ENCODE peak calls at places on chromosomes 2 and 18, in nine cellular contexts. C is GM20000, H is progenitor cell of endocrine pancreas, F is A549, W is GM10248, Q is left lung, L is HL-60, M is lower leg skin, N is AG09309. O is an unnamed sample.

GRCh38 chr2:102764083-102764482 is 2.3 kb downstream of the TMEM182 start:
- DNase-seq in C (no peak), H (no peak), F (no peak), W (no peak), Q (no peak), L (no peak), M (no peak), N (no peak), O (no peak)

GRCh38 chr2:30145826-30146336 is 926 bp upstream of the YPEL5 start:
- DNase-seq in C (no peak), H (no peak), F (no peak), W (no peak), Q (no peak), L (no peak), M (no peak), N (no peak), O (no peak)

GRCh38 chr2:157229572-157229971 is 27.9 kb upstream of the GALNT5 start:
- DNase-seq in C (no peak), H (no peak), F (no peak), W (no peak), Q (no peak), L (no peak), M (no peak), N (peak), O (no peak)

GRCh38 chr2:65804777-65805176 is 372.4 kb upstream of the SPRED2 start:
- DNase-seq in C (no peak), H (no peak), F (no peak), W (no peak), Q (no peak), L (no peak), M (no peak), N (no peak), O (no peak)

GRCh38 chr2:46814160-46814559 is 101.4 kb downstream of the MCFD2 start:
- DNase-seq in C (no peak), H (no peak), F (no peak), W (peak), Q (no peak), L (no peak), M (peak), N (peak), O (no peak)

GRCh38 chr18:79597176-79598045 is 82.2 kb upstream of the CTDP1 start:
- DNase-seq in C (no peak), H (no peak), F (no peak), W (no peak), Q (peak), L (no peak), M (no peak), N (no peak), O (no peak)

GRCh38 chr18:70121842-70122241 is 83.6 kb downstream of the RTTN start:
- DNase-seq in C (no peak), H (no peak), F (no peak), W (no peak), Q (no peak), L (no peak), M (no peak), N (no peak), O (no peak)

GRCh38 chr2:13821255-13821880 is 811.1 kb upstream of the LRATD1 start:
- DNase-seq in C (no peak), H (no peak), F (no peak), W (no peak), Q (no peak), L (no peak), M (no peak), N (no peak), O (no peak)

GRCh38 chr2:179581605-179582004 is 279.8 kb downstream of the ZNF385B start:
- DNase-seq in C (no peak), H (no peak), F (peak), W (no peak), Q (no peak), L (no peak), M (no peak), N (no peak), O (no peak)

GRCh38 chr2:176812376-176812775 is 400.2 kb upstream of the HNRNPA3 start:
- DNase-seq in C (no peak), H (no peak), F (no peak), W (no peak), Q (no peak), L (no peak), M (no peak), N (no peak), O (no peak)

GRCh38 chr2:139495851-139496250 is 715.7 kb upstream of the NXPH2 start:
- DNase-seq in C (no peak), H (no peak), F (no peak), W (no peak), Q (peak), L (no peak), M (no peak), N (no peak), O (no peak)

GRCh38 chr2:148582679-148583511 is 61.7 kb upstream of the EPC2 start:
- DNase-seq in C (no peak), H (no peak), F (peak), W (no peak), Q (no peak), L (no peak), M (no peak), N (no peak), O (no peak)

GRCh38 chr2:232103140-232103737 is 141.7 kb downstream of the DIS3L2 start:
- DNase-seq in C (no peak), H (no peak), F (no peak), W (no peak), Q (no peak), L (no peak), M (no peak), N (peak), O (no peak)

GRCh38 chr2:159285433-159285832 is 1.1 kb downstream of the WDSUB1 start:
- DNase-seq in C (no peak), H (no peak), F (no peak), W (no peak), Q (no peak), L (no peak), M (no peak), N (no peak), O (no peak)

GRCh38 chr2:132009874-132010521 is 151.8 kb downstream of the ANKRD30BL start:
- DNase-seq in C (no peak), H (no peak), F (no peak), W (no peak), Q (peak), L (no peak), M (no peak), N (no peak), O (no peak)

GRCh38 chr2:38528008-38528442 is 74.7 kb downstream of the HNRNPLL start:
- DNase-seq in C (no peak), H (no peak), F (peak), W (no peak), Q (peak), L (no peak), M (no peak), N (no peak), O (no peak)

GRCh38 chr2:141392517-141393213 is 738.2 kb downstream of the LRP1B start:
- DNase-seq in C (no peak), H (no peak), F (peak), W (no peak), Q (no peak), L (no peak), M (no peak), N (peak), O (no peak)

GRCh38 chr2:58895849-58896248 is 654.7 kb upstream of the FANCL start:
- DNase-seq in C (no peak), H (no peak), F (no peak), W (no peak), Q (no peak), L (no peak), M (no peak), N (no peak), O (no peak)

GRCh38 chr2:195590866-195591215 is 66.2 kb upstream of the SLC39A10 start:
- DNase-seq in C (no peak), H (no peak), F (peak), W (no peak), Q (no peak), L (no peak), M (no peak), N (no peak), O (no peak)

GRCh38 chr2:61179701-61180639 is 18.0 kb downstream of the C2orf74 start:
- DNase-seq in C (no peak), H (no peak), F (no peak), W (no peak), Q (no peak), L (no peak), M (no peak), N (peak), O (no peak)

GRCh38 chr2:16002144-16002543 is 61.8 kb downstream of the MYCN start:
- DNase-seq in C (no peak), H (no peak), F (no peak), W (no peak), Q (no peak), L (no peak), M (no peak), N (no peak), O (no peak)

GRCh38 chr18:68925268-68925667 is 127.4 kb downstream of the CCDC102B start:
- DNase-seq in C (peak), H (no peak), F (no peak), W (peak), Q (no peak), L (no peak), M (no peak), N (no peak), O (no peak)

GRCh38 chr2:79604748-79605147 is 91.9 kb downstream of the CTNNA2 start:
- DNase-seq in C (no peak), H (no peak), F (no peak), W (no peak), Q (no peak), L (no peak), M (no peak), N (no peak), O (no peak)

GRCh38 chr2:68282814-68283812 is 30.8 kb upstream of the PPP3R1 start:
- DNase-seq in C (peak), H (no peak), F (peak), W (peak), Q (no peak), L (peak), M (no peak), N (no peak), O (no peak)

GRCh38 chr18:61743775-61744531 is 148.9 kb downstream of the RNF152 start:
- DNase-seq in C (no peak), H (no peak), F (no peak), W (no peak), Q (no peak), L (no peak), M (no peak), N (no peak), O (no peak)

GRCh38 chr2:31729442-31730092 is 148.8 kb upstream of the SRD5A2 start:
- DNase-seq in C (peak), H (no peak), F (peak), W (no peak), Q (no peak), L (no peak), M (no peak), N (peak), O (no peak)

GRCh38 chr2:26384183-26384582 is 17.5 kb upstream of the DRC1 start:
- DNase-seq in C (no peak), H (no peak), F (no peak), W (no peak), Q (no peak), L (no peak), M (no peak), N (no peak), O (no peak)

GRCh38 chr2:206020151-206020550 is 65.8 kb downstream of the INO80D start:
- DNase-seq in C (no peak), H (no peak), F (no peak), W (no peak), Q (no peak), L (no peak), M (no peak), N (no peak), O (no peak)

GRCh38 chr2:206028101-206028500 is 57.9 kb downstream of the INO80D start:
- DNase-seq in C (no peak), H (no peak), F (no peak), W (no peak), Q (no peak), L (no peak), M (no peak), N (no peak), O (no peak)

DNA sequence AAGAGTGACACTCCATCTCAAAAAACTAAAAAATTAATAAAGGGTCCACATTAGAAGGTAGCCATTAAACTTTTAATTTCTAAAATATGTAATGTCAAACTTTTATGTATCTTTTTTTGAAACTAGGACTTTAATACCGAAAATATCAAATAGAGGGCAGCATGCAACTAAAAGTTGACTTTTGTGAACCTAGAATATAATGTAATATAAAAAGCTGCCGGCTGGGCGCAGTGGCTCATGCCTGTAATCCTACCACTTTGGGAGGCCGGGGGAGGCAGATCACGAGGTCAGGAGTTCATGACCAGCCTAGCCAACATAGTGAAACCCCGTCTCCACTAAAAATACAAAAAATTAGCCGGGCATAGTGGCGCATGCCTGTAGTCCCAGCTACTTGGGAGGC is 62.8 kb downstream of the INO80D start:
- DNase-seq in C (no peak), H (no peak), F (peak), W (no peak), Q (no peak), L (no peak), M (no peak), N (no peak), O (no peak)
- TF ChIP-seq CTCF in C (no peak), H (no peak), F (no peak), W (no peak), Q (no peak), L (no peak), M (no peak), N (no peak), O (peak)

GRCh38 chr18:9612215-9612830 is 2.0 kb downstream of the PPP4R1 start:
- DNase-seq in C (peak), H (no peak), F (peak), W (peak), Q (no peak), L (peak), M (no peak), N (no peak), O (no peak)

GRCh38 chr18:9614401-9615279 is at the start of gene PPP4R1:
- DNase-seq in C (peak), H (peak), F (peak), W (peak), Q (peak), L (peak), M (peak), N (no peak), O (peak)

GRCh38 chr18:9615280-9615797 is 980 bp upstream of the PPP4R1 start:
- DNase-seq in C (no peak), H (no peak), F (peak), W (no peak), Q (no peak), L (no peak), M (no peak), N (no peak), O (no peak)

GRCh38 chr18:9612989-9613388 is 1.4 kb downstream of the PPP4R1 start:
- DNase-seq in C (no peak), H (no peak), F (no peak), W (no peak), Q (no peak), L (no peak), M (no peak), N (no peak), O (no peak)

GRCh38 chr18:9613550-9614400 is 584 bp downstream of the PPP4R1 start:
- DNase-seq in C (peak), H (peak), F (peak), W (peak), Q (peak), L (peak), M (peak), N (no peak), O (peak)
- TF ChIP-seq CTCF in C (no peak), H (peak), F (no peak), W (no peak), Q (no peak), L (no peak), M (no peak), N (no peak), O (no peak)

DNA sequence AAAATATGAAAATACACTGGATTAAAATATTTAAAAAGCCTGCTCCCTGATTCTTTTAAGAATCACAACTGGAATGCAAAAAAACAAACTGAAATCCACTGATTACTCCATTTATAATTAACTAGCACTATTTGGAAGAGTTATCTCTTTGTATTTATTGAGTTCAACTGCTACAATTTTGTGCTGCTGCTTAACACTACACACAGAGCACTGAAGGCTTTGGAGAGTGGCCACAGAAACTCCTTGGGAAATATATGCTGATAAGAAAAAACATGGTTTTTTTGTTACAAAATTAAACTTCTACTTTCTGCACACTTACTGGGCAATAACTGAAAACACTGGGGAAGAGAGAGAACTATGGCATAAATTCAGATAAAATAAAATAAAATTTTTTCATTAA is 19.8 kb upstream of the BZW1 start:
- DNase-seq in C (no peak), H (no peak), F (no peak), W (no peak), Q (no peak), L (no peak), M (no peak), N (no peak), O (no peak)
- TF ChIP-seq CTCF in C (no peak), H (no peak), F (no peak), W (no peak), Q (no peak), L (no peak), M (no peak), N (no peak), O (no peak)

GRCh38 chr2:43142921-43143438 is 83.4 kb downstream of the ZFP36L2 start:
- DNase-seq in C (no peak), H (no peak), F (peak), W (no peak), Q (no peak), L (no peak), M (no peak), N (no peak), O (no peak)
- TF ChIP-seq CTCF in C (no peak), H (no peak), F (no peak), W (peak), Q (no peak), L (no peak), M (no peak), N (no peak), O (no peak)

GRCh38 chr2:130728007-130728454 is 839 bp upstream of the GPR148 start:
- DNase-seq in C (no peak), H (no peak), F (peak), W (no peak), Q (peak), L (peak), M (no peak), N (no peak), O (no peak)

GRCh38 chr2:130726614-130727180 is 2.2 kb upstream of the GPR148 start:
- DNase-seq in C (no peak), H (no peak), F (no peak), W (no peak), Q (peak), L (no peak), M (no peak), N (no peak), O (no peak)

GRCh38 chr2:130728549-130729310 is at the start of gene GPR148:
- DNase-seq in C (no peak), H (no peak), F (no peak), W (no peak), Q (no peak), L (no peak), M (no peak), N (no peak), O (no peak)

GRCh38 chr2:130729311-130730299 is 735 bp downstream of the GPR148 start:
- DNase-seq in C (no peak), H (no peak), F (no peak), W (no peak), Q (peak), L (no peak), M (no peak), N (no peak), O (no peak)

DNA sequence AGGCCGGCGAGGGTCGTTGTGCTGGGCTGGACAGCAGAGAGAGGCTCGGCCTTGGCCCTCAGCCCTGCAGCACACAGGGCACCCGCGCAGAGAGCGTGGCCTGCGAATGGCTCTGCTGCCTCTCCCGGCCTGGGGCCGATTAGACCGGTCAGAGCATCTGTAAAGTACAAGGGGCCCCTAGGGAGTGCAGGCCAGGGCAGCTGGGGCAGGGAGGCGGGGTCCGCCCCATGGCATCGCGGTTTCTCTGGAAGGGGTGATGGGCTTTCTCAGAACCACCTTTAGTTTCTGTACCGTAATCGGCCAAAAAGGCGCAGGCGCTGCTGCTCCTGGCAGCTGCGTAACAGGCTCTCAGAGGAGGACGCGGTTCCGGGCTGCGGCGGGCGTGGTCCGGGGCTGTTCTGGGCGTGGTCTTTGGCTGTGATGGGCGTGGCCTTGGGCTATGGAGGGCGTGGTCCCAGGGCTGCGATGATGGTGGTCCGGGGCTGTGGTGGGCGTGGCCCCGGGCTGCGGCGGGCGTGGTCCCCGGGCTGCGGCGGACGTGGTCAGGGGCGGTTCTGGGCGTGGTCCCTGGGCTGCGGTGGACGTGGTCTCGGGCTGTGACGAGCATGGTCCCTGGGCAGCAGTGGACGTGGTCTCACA is 1.5 kb upstream of the GPR148 start:
- DNase-seq in C (peak), H (peak), F (peak), W (peak), Q (peak), L (peak), M (peak), N (no peak), O (peak)
- TF ChIP-seq CTCF in C (no peak), H (peak), F (no peak), W (no peak), Q (no peak), L (no peak), M (no peak), N (no peak), O (no peak)

GRCh38 chr18:48405971-48406370 is 3.2 kb downstream of the ZBTB7C start:
- DNase-seq in C (no peak), H (no peak), F (no peak), W (no peak), Q (no peak), L (no peak), M (no peak), N (no peak), O (no peak)
- TF ChIP-seq CTCF in C (no peak), H (no peak), F (no peak), W (no peak), Q (no peak), L (no peak), M (no peak), N (no peak), O (no peak)

GRCh38 chr2:62284980-62285379 is 89.1 kb downstream of the B3GNT2 start:
- DNase-seq in C (no peak), H (no peak), F (no peak), W (no peak), Q (no peak), L (no peak), M (no peak), N (no peak), O (no peak)
- TF ChIP-seq CTCF in C (no peak), H (no peak), F (no peak), W (no peak), Q (no peak), L (no peak), M (no peak), N (no peak), O (peak)

O was measured in mesothelial cell of epicardium.